ENCODE peak calls at places on chromosome 10, in seven cellular contexts. R, E, B, V, P, F and A are unnamed samples.

GRCh38 chr10:15348579-15348978 is 22.5 kb downstream of the FAM171A1 start:
- DNase-seq in P (no peak), V (no peak), R (no peak), E (no peak), B (no peak), F (peak; percentile 14), A (peak; percentile 46)

GRCh38 chr10:124448696-124449169 is 1.1 kb downstream of the NKX1-2 start:
- DNase-seq in F (no peak), E (no peak), P (no peak), R (no peak), B (no peak), V (no peak), A (no peak)

GRCh38 chr10:6501931-6502330 is 78.1 kb downstream of the PRKCQ start:
- DNase-seq in V (no peak), E (no peak), F (no peak), R (no peak), P (peak; percentile 96), B (no peak), A (no peak)

GRCh38 chr10:134205-134742 is 981 bp upstream of the ZMYND11 start:
- DNase-seq in R (peak; percentile 9), B (no peak), F (peak; percentile 13), P (peak; percentile 23), E (no peak), V (peak; percentile 17), A (peak; percentile 10)

GRCh38 chr10:126959431-126959830 is 54.2 kb downstream of the DOCK1 start:
- DNase-seq in F (no peak), V (no peak), B (no peak), E (no peak), P (no peak), R (no peak), A (no peak)

GRCh38 chr10:62076872-62077271 is 175.4 kb downstream of the ARID5B start:
- DNase-seq in F (no peak), E (no peak), R (peak; percentile 90), B (no peak), P (peak; percentile 89), V (no peak), A (peak; percentile 79)

GRCh38 chr10:93152136-93152535 is 78.4 kb downstream of the CYP26A1 start:
- DNase-seq in R (peak; percentile 65), V (no peak), E (peak; percentile 34), B (no peak), P (peak; percentile 44), F (peak; percentile 38), A (peak; percentile 73)

GRCh38 chr10:7593905-7594304 is 72.9 kb downstream of the ITIH5 start:
- DNase-seq in F (no peak), V (no peak), E (no peak), R (no peak), B (no peak), P (no peak), A (no peak)

GRCh38 chr10:28857164-28857563 is 179.8 kb downstream of the BAMBI start:
- DNase-seq in B (no peak), E (no peak), F (no peak), P (no peak), V (no peak), R (no peak), A (no peak)

GRCh38 chr10:82394122-82394521 is 519.1 kb downstream of the NRG3 start:
- DNase-seq in R (no peak), E (no peak), V (no peak), P (no peak), B (no peak), F (no peak), A (no peak)

GRCh38 chr10:56928717-56929116 is 567.7 kb upstream of the ZWINT start:
- DNase-seq in B (no peak), P (no peak), R (no peak), V (peak; percentile 22), F (no peak), E (no peak), A (no peak)

GRCh38 chr10:97234403-97234802 is 48.6 kb upstream of the SLIT1 start:
- DNase-seq in B (peak; percentile 13), F (peak; percentile 36), R (peak; percentile 57), E (peak; percentile 63), V (peak; percentile 41), P (peak; percentile 19), A (peak; percentile 62)

GRCh38 chr10:103926722-103927319 is 8.8 kb upstream of the STN1 start:
- DNase-seq in V (no peak), B (no peak), R (no peak), F (no peak), P (no peak), E (no peak), A (no peak)
- TF ChIP-seq CTCF in V (no peak), B (no peak), R (no peak), F (no peak), P (peak; percentile 6), E (no peak), A (no peak)

GRCh38 chr10:76774987-76775603 is 862.5 kb downstream of the KCNMA1 start:
- DNase-seq in P (no peak), E (no peak), B (no peak), F (no peak), V (no peak), R (no peak), A (no peak)

GRCh38 chr10:76784076-76784475 is 853.5 kb downstream of the KCNMA1 start:
- DNase-seq in E (no peak), R (no peak), V (no peak), F (no peak), P (no peak), B (no peak), A (no peak)

GRCh38 chr10:76779821-76780281 is 857.8 kb downstream of the KCNMA1 start:
- DNase-seq in E (no peak), R (no peak), V (peak; percentile 3), B (no peak), F (peak; percentile 21), P (no peak), A (no peak)

GRCh38 chr10:76779163-76779820 is 858.3 kb downstream of the KCNMA1 start:
- DNase-seq in P (no peak), R (peak; percentile 84), V (peak; percentile 40), F (peak; percentile 2), E (peak; percentile 24), B (no peak), A (peak; percentile 26)
- H3K4me3 ChIP-seq in P (no peak overlapping the region), R (no peak overlapping the region), V (no peak overlapping the region), F (no peak overlapping the region), E (no peak overlapping the region), B (no peak overlapping the region), A (no peak overlapping the region)

GRCh38 chr10:5283305-5284158 is 81.2 kb upstream of the UCN3 start:
- DNase-seq in P (peak; percentile 64), R (peak; percentile 23), E (peak; percentile 89), F (peak; percentile 64), B (peak; percentile 54), V (peak; percentile 74), A (peak; percentile 71)
- TF ChIP-seq CTCF in P (peak; percentile 71), R (peak; percentile 63), E (peak; percentile 83), F (peak; percentile 84), B (peak; percentile 55), V (peak; percentile 64), A (peak; percentile 80)

GRCh38 chr10:19915125-19915524 is 98.9 kb downstream of the PLXDC2 start:
- DNase-seq in R (no peak), P (no peak), E (no peak), F (no peak), V (no peak), B (no peak), A (no peak)
- H3K4me3 ChIP-seq in R (no peak overlapping the region), P (no peak overlapping the region), E (no peak overlapping the region), F (no peak overlapping the region), V (no peak overlapping the region), B (no peak overlapping the region), A (no peak overlapping the region)

GRCh38 chr10:18312385-18313145 is 172.3 kb downstream of the CACNB2 start:
- DNase-seq in B (peak; percentile 6), E (peak; percentile 65), R (peak; percentile 16), F (peak; percentile 32), V (peak; percentile 63), P (peak; percentile 0), A (peak; percentile 80)
- TF ChIP-seq CTCF in B (no peak), E (peak; percentile 64), R (peak; percentile 33), F (peak; percentile 26), V (peak; percentile 71), P (no peak), A (peak; percentile 64)

GRCh38 chr10:75284097-75284485 is 48.3 kb upstream of the COMTD1 start:
- DNase-seq in R (no peak), B (no peak), V (peak; percentile 39), P (no peak), E (no peak), F (no peak), A (no peak)
- H3K4me3 ChIP-seq in R (no peak overlapping the region), B (no peak overlapping the region), V (no peak overlapping the region), P (no peak overlapping the region), E (no peak overlapping the region), F (no peak overlapping the region), A (no peak overlapping the region)

DNA sequence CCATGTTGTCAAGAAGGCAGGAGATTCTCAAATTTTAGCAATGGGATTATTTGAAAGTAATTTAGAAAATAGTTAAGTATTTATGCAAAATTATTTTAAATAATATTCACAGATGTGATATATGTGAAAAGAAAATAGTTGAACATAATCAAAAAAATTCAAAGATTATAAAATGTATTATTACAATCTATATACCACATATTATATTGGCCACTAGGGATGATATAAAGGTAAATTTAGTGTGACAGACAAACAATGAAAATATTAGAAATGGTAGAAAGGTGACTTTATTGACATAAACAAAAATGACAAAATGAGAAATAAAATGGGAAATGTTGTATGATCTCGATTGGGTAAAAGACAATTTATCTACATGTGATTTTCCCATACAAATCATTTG is 385.5 kb downstream of the PCDH15 start:
- DNase-seq in F (no peak), V (no peak), B (no peak), P (no peak), E (no peak), R (no peak), A (no peak)
- TF ChIP-seq CTCF in F (no peak), V (no peak), B (no peak), P (no peak), E (no peak), R (no peak), A (no peak)